ENCODE peak calls at places on chromosomes 2 and 18, in five cellular contexts. N is astrocyte, H is AG04450, Y is heart right ventricle, K is heart left ventricle. U is an unnamed sample.

GRCh38 chr18:73355076-73355475 is 487.3 kb upstream of the NETO1 start:
- DNase-seq in N (peak), H (no peak), K (no peak), Y (no peak), U (no peak)

GRCh38 chr2:230905448-230906430 is 19.3 kb downstream of the GPR55 start:
- DNase-seq in N (no peak), K (no peak), H (no peak), Y (no peak), U (peak)

GRCh38 chr2:223315813-223316212 is 263.8 kb downstream of the KCNE4 start:
- DNase-seq in H (no peak), K (no peak), N (peak), Y (no peak), U (peak)

GRCh38 chr2:65746919-65747678 is 314.7 kb upstream of the SPRED2 start:
- DNase-seq in H (no peak), K (peak), N (no peak), Y (peak), U (peak)

GRCh38 chr2:43228782-43229659 is 2.6 kb upstream of the ZFP36L2 start:
- DNase-seq in K (no peak), N (peak), Y (no peak), H (no peak), U (peak)

GRCh38 chr2:54551123-54551756 is 95.1 kb downstream of the SPTBN1 start:
- DNase-seq in Y (no peak), H (no peak), K (no peak), N (no peak), U (no peak)

GRCh38 chr2:18828296-18828695 is 238.9 kb upstream of the NT5C1B start:
- DNase-seq in Y (no peak), N (no peak), H (no peak), K (no peak), U (no peak)

GRCh38 chr18:40371673-40372072 is 1583.4 kb upstream of the PIK3C3 start:
- DNase-seq in N (peak), K (no peak), H (peak), Y (no peak), U (peak)

GRCh38 chr18:64134044-64134757 is 14.7 kb downstream of the LINC00305 start:
- DNase-seq in Y (no peak), H (no peak), N (peak), K (no peak), U (no peak)

GRCh38 chr2:129702773-129703172 is 276.7 kb upstream of the RAB6C start:
- DNase-seq in Y (no peak), K (no peak), N (no peak), H (no peak), U (no peak)

GRCh38 chr2:50207881-50208280 is 824.1 kb downstream of the NRXN1 start:
- DNase-seq in N (no peak), Y (no peak), K (no peak), H (no peak), U (no peak)

GRCh38 chr2:182559623-182560022 is 132.8 kb upstream of the PDE1A start:
- DNase-seq in Y (no peak), H (peak), N (peak), K (no peak), U (peak)

GRCh38 chr2:7094113-7094760 is 177.0 kb downstream of the RNF144A start:
- DNase-seq in K (no peak), H (no peak), N (peak), Y (no peak), U (no peak)

GRCh38 chr2:217821536-217822147 is 181.2 kb downstream of the TNS1 start:
- DNase-seq in H (no peak), N (no peak), K (peak), Y (no peak), U (no peak)

GRCh38 chr2:200471324-200471848 is 38.5 kb downstream of the KCTD18 start:
- DNase-seq in K (no peak), H (no peak), N (no peak), Y (no peak), U (peak)

GRCh38 chr2:178279636-178280035 is 85.3 kb downstream of the OSBPL6 start:
- DNase-seq in K (no peak), H (no peak), N (no peak), Y (no peak), U (no peak)

GRCh38 chr18:74351354-74351753 is 35.7 kb downstream of the C18orf63 start:
- DNase-seq in H (peak), K (peak), Y (no peak), N (peak), U (peak)

GRCh38 chr2:8146329-8147048 is 535.4 kb upstream of the ID2 start:
- DNase-seq in Y (no peak), K (peak), N (no peak), H (no peak), U (no peak)

GRCh38 chr2:149141046-149141445 is 102.5 kb downstream of the LYPD6B start:
- DNase-seq in N (no peak), K (no peak), Y (no peak), H (no peak), U (no peak)

GRCh38 chr2:26229595-26229994 is 14.8 kb downstream of the HADHA start:
- DNase-seq in K (no peak), Y (no peak), H (no peak), N (no peak), U (no peak)

GRCh38 chr2:26230806-26231205 is 13.6 kb downstream of the HADHA start:
- DNase-seq in N (no peak), H (no peak), K (no peak), Y (no peak), U (no peak)

GRCh38 chr2:26237868-26238267 is 6.6 kb downstream of the HADHA start:
- DNase-seq in H (no peak), N (no peak), K (no peak), Y (no peak), U (no peak)

GRCh38 chr2:26238301-26238958 is 6.0 kb downstream of the HADHA start:
- DNase-seq in H (no peak), N (no peak), Y (no peak), K (no peak), U (peak)

GRCh38 chr2:26235089-26235488 is 9.3 kb downstream of the HADHA start:
- DNase-seq in N (no peak), K (no peak), Y (no peak), H (no peak), U (no peak)
- TF ChIP-seq CTCF in N (no peak), K (no peak), Y (peak), H (no peak), U (no peak)

DNA sequence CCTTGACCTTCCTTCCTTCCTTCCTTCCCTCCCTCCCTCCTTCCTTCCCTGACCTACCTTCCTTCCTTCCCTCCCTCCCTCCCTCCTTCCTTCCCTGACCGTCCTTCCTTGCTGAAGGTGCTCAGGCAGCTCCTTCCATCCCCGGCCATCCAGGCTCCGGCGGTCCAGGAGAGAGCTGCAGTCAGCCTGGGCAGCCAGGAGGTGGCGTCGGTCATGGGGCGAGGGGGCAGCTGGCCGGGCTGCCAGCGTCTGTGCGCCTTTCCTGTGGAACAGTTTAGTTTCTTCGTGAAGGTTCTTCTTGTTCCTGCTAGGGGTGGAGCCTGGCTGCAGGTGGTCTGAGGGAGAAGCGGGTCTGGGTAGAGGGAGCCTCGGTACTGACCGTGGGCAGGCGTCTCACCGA is 15.7 kb downstream of the GPR35 start:
- DNase-seq in Y (no peak), H (no peak), K (no peak), N (no peak), U (peak)
- TF ChIP-seq CTCF in Y (peak), H (peak), K (peak), N (no peak), U (peak)

DNA sequence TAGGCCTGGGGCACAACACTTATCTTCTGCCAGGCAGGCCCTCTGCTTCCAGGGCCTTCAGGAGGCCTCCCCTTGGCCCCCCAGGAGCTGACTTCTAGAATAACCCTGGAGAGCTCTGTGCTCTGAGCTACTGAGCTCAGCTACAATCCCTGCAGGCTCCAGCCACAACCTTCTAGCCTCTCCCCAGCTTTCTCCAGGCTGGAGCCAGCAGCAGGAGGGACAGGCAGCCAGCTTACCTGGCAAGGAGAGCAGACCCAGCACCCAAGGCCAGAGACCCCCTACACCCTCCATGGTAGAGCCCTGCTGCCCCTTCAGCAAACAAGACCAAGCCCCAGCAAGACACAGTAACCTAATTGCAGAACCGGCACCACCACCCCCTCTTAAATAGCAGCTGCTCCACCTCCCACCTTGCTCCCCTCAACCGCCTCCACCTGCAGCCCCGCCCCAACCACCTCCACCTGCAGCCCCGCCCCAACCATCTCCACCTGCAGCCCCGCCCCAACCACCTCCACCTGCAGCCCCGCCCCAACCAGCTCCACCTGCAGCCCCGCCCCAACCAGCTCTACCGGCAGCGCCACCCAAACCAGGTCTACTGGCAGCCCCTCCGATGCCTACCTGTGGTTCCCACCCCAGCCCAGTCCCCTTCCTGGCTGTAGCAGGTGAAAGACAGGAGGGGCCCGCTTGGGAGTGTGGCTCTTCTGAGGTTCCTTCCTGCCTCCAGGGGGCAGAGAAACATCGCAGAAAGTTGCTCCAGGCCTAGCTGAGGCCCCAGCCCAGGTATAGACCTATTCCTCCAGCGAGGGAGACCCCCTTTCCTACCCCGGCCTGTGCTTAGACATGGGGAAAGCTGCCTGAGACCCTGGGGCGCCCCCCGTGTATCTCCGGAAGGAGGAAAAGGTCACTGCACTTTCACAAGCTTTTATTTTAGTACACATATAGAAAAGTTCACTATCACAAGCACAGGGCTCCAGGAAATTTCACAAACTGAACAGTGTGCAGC is at the start of gene ASTL:
- DNase-seq in Y (peak), K (peak), H (no peak), N (no peak), U (peak)
- TF ChIP-seq CTCF in Y (peak), K (peak), H (peak), N (peak), U (peak)

GRCh38 chr2:27138111-27138510 is 1.1 kb downstream of the PRR30 start:
- DNase-seq in H (no peak), Y (no peak), N (no peak), K (no peak), U (no peak)
- TF ChIP-seq CTCF in H (no peak), Y (no peak), N (no peak), K (no peak), U (no peak)

GRCh38 chr18:501406-501714 is 859 bp upstream of the COLEC12 start:
- DNase-seq in Y (no peak), N (no peak), K (no peak), H (no peak), U (no peak)

GRCh38 chr18:498901-499300 is 1.6 kb downstream of the COLEC12 start:
- DNase-seq in K (no peak), Y (no peak), H (no peak), N (no peak), U (no peak)

GRCh38 chr18:500556-501405 is at the start of gene COLEC12:
- DNase-seq in K (peak), N (no peak), Y (peak), H (no peak), U (no peak)

GRCh38 chr18:499351-500229 is 911 bp downstream of the COLEC12 start:
- DNase-seq in H (no peak), N (peak), Y (no peak), K (no peak), U (peak)

GRCh38 chr18:500230-500555 is 308 bp downstream of the COLEC12 start:
- DNase-seq in N (no peak), Y (no peak), H (no peak), K (peak), U (peak)
- TF ChIP-seq CTCF in N (no peak), Y (peak), H (no peak), K (no peak), U (no peak)